ENCODE peak calls at places on chromosomes 12 and 14, in seven cellular contexts. K, L, T, W, D, N and Q are unnamed samples.

GRCh38 chr12:2672863-2673262 is 121.9 kb upstream of the FKBP4 start:
- DNase-seq in L (no peak), D (no peak), N (no peak), W (no peak), K (no peak), T (no peak), Q (no peak)

GRCh38 chr12:70692681-70693288 is 55.6 kb upstream of the PTPRB start:
- DNase-seq in D (peak), W (no peak), L (peak), K (peak), T (peak), N (peak), Q (no peak)

GRCh38 chr12:1318327-1319031 is 275.9 kb downstream of the FBXL14 start:
- DNase-seq in W (no peak), L (no peak), D (peak), T (peak), N (peak), K (peak), Q (no peak)

GRCh38 chr14:69044965-69045555 is 66.0 kb upstream of the ACTN1 start:
- DNase-seq in N (peak), K (peak), L (no peak), W (peak), D (peak), T (no peak), Q (no peak)

GRCh38 chr12:78096909-78097597 is 266.4 kb downstream of the NAV3 start:
- DNase-seq in T (peak), L (no peak), W (no peak), N (peak), D (peak), K (no peak), Q (no peak)

GRCh38 chr14:73802431-73803188 is 49.0 kb upstream of the PTGR2 start:
- DNase-seq in N (no peak), L (no peak), K (no peak), T (no peak), D (no peak), W (no peak), Q (no peak)

GRCh38 chr12:68919581-68920239 is 13.3 kb downstream of the CPM start:
- DNase-seq in W (no peak), L (no peak), T (no peak), K (no peak), D (no peak), N (no peak), Q (no peak)

GRCh38 chr12:13981296-13981962 is at the start of gene GRIN2B:
- DNase-seq in W (no peak), N (no peak), K (peak), L (no peak), T (no peak), D (no peak), Q (peak)

GRCh38 chr14:95445676-95446075 is 70.8 kb downstream of the SYNE3 start:
- DNase-seq in N (no peak), T (no peak), W (no peak), K (no peak), L (no peak), D (no peak), Q (no peak)

GRCh38 chr14:101992708-101993107 is 28.3 kb downstream of the DYNC1H1 start:
- DNase-seq in D (no peak), N (no peak), L (peak), T (no peak), K (no peak), W (no peak), Q (no peak)

GRCh38 chr12:130664772-130665171 is 51.3 kb downstream of the RIMBP2 start:
- DNase-seq in W (no peak), L (no peak), N (no peak), D (no peak), T (no peak), K (no peak), Q (no peak)

GRCh38 chr12:8996682-8997405 is 7.5 kb downstream of the KLRG1 start:
- DNase-seq in N (peak), T (no peak), D (peak), K (no peak), W (no peak), L (no peak), Q (no peak)

GRCh38 chr12:32159925-32160324 is 53.3 kb downstream of the BICD1 start:
- DNase-seq in K (no peak), N (peak), L (no peak), D (no peak), T (no peak), W (no peak), Q (no peak)

GRCh38 chr12:100216337-100216736 is 15.7 kb downstream of the ACTR6 start:
- DNase-seq in W (no peak), L (no peak), T (no peak), K (no peak), D (no peak), N (no peak), Q (no peak)

GRCh38 chr12:76820888-76821482 is 57.1 kb downstream of the ZDHHC17 start:
- DNase-seq in L (no peak), N (peak), T (peak), D (peak), W (no peak), K (peak), Q (peak)

GRCh38 chr12:47038270-47038748 is 41.1 kb upstream of the PCED1B start:
- DNase-seq in T (no peak), N (peak), L (no peak), W (no peak), D (no peak), K (no peak), Q (no peak)

GRCh38 chr12:20220339-20220738 is 148.0 kb upstream of the PDE3A start:
- DNase-seq in D (peak), L (no peak), W (no peak), T (peak), N (peak), K (peak), Q (no peak)

GRCh38 chr14:103064978-103065377 is 7.6 kb upstream of the CDC42BPB start:
- DNase-seq in T (no peak), W (no peak), L (no peak), K (no peak), D (no peak), N (no peak), Q (no peak)

GRCh38 chr14:101495284-101495683 is 66.0 kb upstream of the DIO3 start:
- DNase-seq in D (no peak), T (no peak), K (no peak), N (no peak), L (no peak), W (no peak), Q (no peak)